ENCODE peak calls at places on chromosomes 7 and 10, in seven cellular contexts. E is RWPE1, H is GM13977, Q is GM06990, Y is nephron progenitor cell, N is non-pigmented ciliary epithelial cell, T is ascending aorta. W is an unnamed sample.

GRCh38 chr10:97843296-97843671 is 6.4 kb upstream of the GOLGA7B start:
- DNase-seq in T (no peak), N (no peak), H (no peak), Y (no peak), E (no peak), Q (no peak), W (no peak)

GRCh38 chr7:130486114-130486962 is 5.5 kb upstream of the MEST start:
- DNase-seq in T (no peak), N (no peak), H (peak), E (peak), Y (peak), Q (peak), W (peak)

GRCh38 chr10:32346551-32347362 is at the start of gene EPC1:
- DNase-seq in H (peak), E (peak), T (peak), N (no peak), Y (peak), Q (peak), W (peak)

GRCh38 chr10:66190413-66190812 is 735.4 kb upstream of the LRRTM3 start:
- DNase-seq in Y (no peak), H (no peak), N (no peak), E (no peak), Q (no peak), T (no peak), W (no peak)

GRCh38 chr10:3096149-3096548 is 28.8 kb downstream of the PFKP start:
- DNase-seq in E (no peak), H (no peak), Q (no peak), T (no peak), N (no peak), Y (no peak), W (no peak)

GRCh38 chr7:71005109-71005508 is 126.8 kb upstream of the GALNT17 start:
- DNase-seq in E (no peak), Q (no peak), T (no peak), Y (no peak), H (no peak), N (no peak), W (no peak)

GRCh38 chr7:20340839-20341238 is 10.1 kb downstream of the ITGB8 start:
- DNase-seq in N (no peak), Y (no peak), T (no peak), Q (no peak), E (peak), H (no peak), W (peak)

GRCh38 chr7:133822001-133822641 is 305.0 kb upstream of the LRGUK start:
- DNase-seq in Y (no peak), E (no peak), H (no peak), N (no peak), Q (no peak), T (no peak), W (no peak)

GRCh38 chr7:48251766-48252165 is 80.5 kb downstream of the ABCA13 start:
- DNase-seq in T (no peak), E (no peak), Y (no peak), H (peak), N (no peak), Q (peak), W (no peak)

GRCh38 chr10:69901022-69901421 is 99.3 kb downstream of the COL13A1 start:
- DNase-seq in H (no peak), T (no peak), E (no peak), N (no peak), Q (no peak), Y (no peak), W (no peak)

GRCh38 chr7:157714166-157715070 is 377.6 kb downstream of the DNAJB6 start:
- DNase-seq in Q (no peak), H (peak), E (no peak), N (no peak), Y (no peak), T (no peak), W (no peak)

GRCh38 chr10:131689954-131690669 is 210.7 kb upstream of the PPP2R2D start:
- DNase-seq in Q (no peak), E (no peak), N (no peak), H (no peak), Y (no peak), T (no peak), W (no peak)

GRCh38 chr7:85275204-85275603 is 88.3 kb upstream of the SEMA3D start:
- DNase-seq in H (no peak), N (no peak), T (no peak), Q (no peak), Y (no peak), E (no peak), W (peak)

GRCh38 chr7:47988496-47989386 is 9.3 kb upstream of the HUS1 start:
- DNase-seq in H (no peak), Y (no peak), E (peak), T (no peak), N (no peak), Q (no peak), W (peak)

GRCh38 chr7:28389504-28390385 is 22.6 kb upstream of the CREB5 start:
- DNase-seq in Y (peak), H (no peak), E (no peak), N (no peak), Q (peak), T (no peak), W (peak)

GRCh38 chr10:123582084-123582989 is 83.8 kb upstream of the GPR26 start:
- DNase-seq in H (peak), Q (peak), E (peak), T (peak), N (peak), Y (peak), W (peak)

GRCh38 chr7:47939425-47940036 is 8.7 kb downstream of the PKD1L1 start:
- DNase-seq in Q (no peak), T (no peak), E (no peak), H (no peak), Y (no peak), N (no peak), W (no peak)

GRCh38 chr10:96374985-96375830 is 16.4 kb upstream of the OPALIN start:
- DNase-seq in T (peak), Q (peak), N (peak), H (peak), Y (peak), E (peak), W (peak)

GRCh38 chr10:57983226-57983870 is 284.3 kb downstream of the IPMK start:
- DNase-seq in H (no peak), Q (no peak), E (no peak), T (no peak), Y (no peak), N (no peak), W (no peak)

GRCh38 chr7:31462636-31463035 is 51.3 kb upstream of the ITPRID1 start:
- DNase-seq in T (no peak), H (no peak), Y (no peak), N (no peak), E (no peak), Q (no peak), W (no peak)

GRCh38 chr7:45575501-45576248 is 1.5 kb downstream of the ADCY1 start:
- DNase-seq in H (no peak), Y (no peak), Q (no peak), T (peak), E (no peak), N (no peak), W (peak)

GRCh38 chr7:93150200-93150835 is 2.1 kb upstream of the SAMD9L start:
- DNase-seq in Y (no peak), Q (no peak), H (no peak), T (no peak), N (peak), E (no peak), W (no peak)

GRCh38 chr10:77857272-77857671 is 69.3 kb downstream of the DLG5 start:
- DNase-seq in Y (no peak), E (peak), T (no peak), N (no peak), H (no peak), Q (no peak), W (no peak)

GRCh38 chr7:28405662-28406061 is 6.7 kb upstream of the CREB5 start:
- DNase-seq in Q (no peak), Y (no peak), N (peak), H (peak), E (peak), T (peak), W (no peak)

GRCh38 chr7:96800824-96801223 is 91.2 kb upstream of the SEM1 start:
- DNase-seq in Y (no peak), Q (no peak), E (no peak), H (no peak), N (no peak), T (no peak), W (no peak)

GRCh38 chr7:42314696-42315095 is 77.7 kb upstream of the GLI3 start:
- DNase-seq in T (no peak), H (no peak), N (no peak), Q (no peak), E (no peak), Y (no peak), W (no peak)

GRCh38 chr10:17742918-17743317 is 9.1 kb upstream of the TMEM236 start:
- DNase-seq in T (peak), E (peak), Y (peak), Q (peak), H (peak), N (no peak), W (peak)

GRCh38 chr7:129343099-129343700 is 91.0 kb upstream of the STRIP2 start:
- DNase-seq in T (no peak), Y (no peak), Q (peak), H (peak), E (peak), N (peak), W (peak)

GRCh38 chr7:128909605-128910568 is 622 bp downstream of the KCP start:
- DNase-seq in Y (peak), N (no peak), E (no peak), Q (no peak), H (no peak), T (peak), W (peak)

GRCh38 chr7:7554021-7554432 is 12.7 kb upstream of the MIOS start:
- DNase-seq in T (no peak), H (no peak), Y (no peak), Q (no peak), E (no peak), N (no peak), W (no peak)

GRCh38 chr7:131625817-131626372 is 69.5 kb upstream of the PODXL start:
- DNase-seq in H (no peak), Y (peak), E (peak), Q (no peak), T (no peak), N (peak), W (peak)

W was measured in GM23338.